ENCODE peak calls at places on chromosomes 6 and 20, in four cellular contexts. B, P, H and C are unnamed samples.

GRCh38 chr6:130965657-130966056 is 97.4 kb downstream of the EPB41L2 start:
- DNase-seq in B (no peak), P (no peak), H (no peak), C (no peak)

GRCh38 chr20:12395404-12396159 is 477.9 kb downstream of the BTBD3 start:
- DNase-seq in B (no peak), P (no peak), H (no peak), C (no peak)

GRCh38 chr20:23105193-23105592 is 19.1 kb upstream of the CD93 start:
- DNase-seq in B (no peak), P (no peak), H (no peak), C (no peak)

GRCh38 chr6:156794963-156795362 is 17.8 kb downstream of the ARID1B start:
- DNase-seq in B (peak; percentile 52), P (no peak), H (no peak), C (no peak)

GRCh38 chr20:51156041-51156795 is 133.3 kb upstream of the KCNG1 start:
- DNase-seq in B (no peak), P (no peak), H (no peak), C (no peak)

GRCh38 chr6:10030942-10031537 is 383.8 kb downstream of the TFAP2A start:
- DNase-seq in B (peak; percentile 12), P (no peak), H (no peak), C (no peak)

GRCh38 chr6:12479885-12480284 is 189.7 kb downstream of the EDN1 start:
- DNase-seq in B (no peak), P (no peak), H (no peak), C (no peak)

GRCh38 chr6:147390909-147391536 is 117.5 kb upstream of the SAMD5 start:
- DNase-seq in B (no peak), P (peak; percentile 1), H (no peak), C (no peak)

GRCh38 chr6:144284753-144285547 is at the start of gene UTRN:
- DNase-seq in B (peak; percentile 80), P (peak; percentile 82), H (peak; percentile 14), C (no peak)

GRCh38 chr6:12557760-12558159 is 158.8 kb upstream of the PHACTR1 start:
- DNase-seq in B (no peak), P (no peak), H (no peak), C (no peak)

GRCh38 chr6:43763812-43764522 is 6.0 kb upstream of the VEGFA start:
- DNase-seq in B (no peak), P (no peak), H (no peak), C (no peak)

GRCh38 chr20:910840-911770 is 5.0 kb downstream of the ANGPT4 start:
- DNase-seq in B (no peak), P (peak; percentile 62), H (no peak), C (no peak)

GRCh38 chr6:37584654-37585522 is 85.2 kb upstream of the CCDC167 start:
- DNase-seq in B (no peak), P (no peak), H (no peak), C (no peak)

GRCh38 chr20:25584905-25585704 is at the start of gene NINL:
- DNase-seq in B (peak; percentile 78), P (no peak), H (peak; percentile 25), C (no peak)

GRCh38 chr6:156779206-156780116 is 2.3 kb downstream of the ARID1B start:
- DNase-seq in B (peak; percentile 48), P (peak; percentile 29), H (peak; percentile 34), C (no peak)

GRCh38 chr6:143536461-143536865 is 24.9 kb upstream of the FUCA2 start:
- DNase-seq in B (no peak), P (peak; percentile 22), H (peak; percentile 37), C (no peak)

GRCh38 chr6:35092362-35093117 is 48.6 kb downstream of the TCP11 start:
- DNase-seq in B (no peak), P (no peak), H (no peak), C (no peak)

GRCh38 chr6:83480470-83480869 is 31.9 kb upstream of the PRSS35 start:
- DNase-seq in B (no peak), P (no peak), H (no peak), C (no peak)

GRCh38 chr6:27091661-27092315 is 155.7 kb upstream of the PRSS16 start:
- DNase-seq in B (peak; percentile 61), P (peak; percentile 91), H (no peak), C (no peak)

GRCh38 chr20:50788045-50788867 is 6.6 kb upstream of the BCAS4 start:
- DNase-seq in B (no peak), P (peak; percentile 48), H (no peak), C (no peak)

GRCh38 chr20:8967641-8968245 is 101.1 kb upstream of the PLCB4 start:
- DNase-seq in B (no peak), P (no peak), H (no peak), C (no peak)

GRCh38 chr6:53761036-53761435 is 33.8 kb upstream of the LRRC1 start:
- DNase-seq in B (no peak), P (no peak), H (no peak), C (no peak)

GRCh38 chr6:44439270-44440045 is 52.0 kb downstream of the CDC5L start:
- DNase-seq in B (no peak), P (peak; percentile 41), H (no peak), C (no peak)

GRCh38 chr6:81613606-81614005 is 138.9 kb downstream of the TENT5A start:
- DNase-seq in B (no peak), P (peak; percentile 4), H (no peak), C (peak; percentile 19)

GRCh38 chr6:118743744-118744143 is 92.4 kb upstream of the CEP85L start:
- DNase-seq in B (no peak), P (no peak), H (no peak), C (no peak)

GRCh38 chr6:93164781-93165180 is 254.6 kb downstream of the EPHA7 start:
- DNase-seq in B (no peak), P (no peak), H (no peak), C (no peak)

GRCh38 chr6:163191704-163192537 is 222.6 kb upstream of the QKI start:
- DNase-seq in B (no peak), P (no peak), H (no peak), C (no peak)

GRCh38 chr6:85594197-85594930 is 706 bp upstream of the SNX14 start:
- DNase-seq in B (peak; percentile 29), P (peak; percentile 51), H (peak; percentile 30), C (no peak)